ENCODE peak calls at places on chromosomes 5 and 9, in six cellular contexts. Y, E, H, L, Q and W are unnamed samples.

GRCh38 chr5:136810198-136810823 is 445.0 kb upstream of the TRPC7 start:
- DNase-seq in Y (no peak), E (peak; percentile 24), H (no peak), L (no peak), Q (peak; percentile 82), W (peak; percentile 67)

GRCh38 chr5:132595624-132596023 is 38.8 kb downstream of the RAD50 start:
- DNase-seq in Y (no peak), E (no peak), H (no peak), L (no peak), Q (peak; percentile 7), W (no peak)

GRCh38 chr9:111683351-111683750 is 21.9 kb downstream of the GNG10 start:
- DNase-seq in Y (no peak), E (no peak), H (no peak), L (no peak), Q (no peak), W (no peak)

GRCh38 chr5:140133514-140134167 is 7.9 kb downstream of the IGIP start:
- DNase-seq in Y (no peak), E (no peak), H (no peak), L (no peak), Q (no peak), W (no peak)

GRCh38 chr5:96080557-96080956 is 118.9 kb upstream of the ELL2 start:
- DNase-seq in Y (no peak), E (peak; percentile 69), H (no peak), L (no peak), Q (peak; percentile 63), W (peak; percentile 63)

GRCh38 chr5:72108200-72109050 is 1.1 kb downstream of the MAP1B start:
- DNase-seq in Y (peak; percentile 47), E (peak; percentile 79), H (peak; percentile 54), L (peak; percentile 62), Q (peak; percentile 67), W (peak; percentile 77)

GRCh38 chr5:176183321-176184074 is 54.7 kb upstream of the SIMC1 start:
- DNase-seq in Y (no peak), E (no peak), H (no peak), L (no peak), Q (no peak), W (no peak)

GRCh38 chr9:135328485-135329417 is 150.8 kb upstream of the PPP1R26 start:
- DNase-seq in Y (no peak), E (no peak), H (peak; percentile 33), L (no peak), Q (no peak), W (no peak)

GRCh38 chr5:23763170-23763569 is 255.8 kb downstream of the PRDM9 start:
- DNase-seq in Y (no peak), E (no peak), H (no peak), L (no peak), Q (no peak), W (no peak)

GRCh38 chr5:90144625-90145327 is 264.8 kb downstream of the CETN3 start:
- DNase-seq in Y (no peak), E (peak; percentile 5), H (no peak), L (no peak), Q (peak; percentile 29), W (peak; percentile 57)

GRCh38 chr5:52007230-52007858 is 624.1 kb downstream of the ISL1 start:
- DNase-seq in Y (peak; percentile 26), E (peak; percentile 49), H (no peak), L (no peak), Q (peak; percentile 50), W (peak; percentile 40)

GRCh38 chr5:158769702-158770101 is 330.0 kb downstream of the EBF1 start:
- DNase-seq in Y (no peak), E (peak; percentile 33), H (no peak), L (no peak), Q (peak; percentile 60), W (no peak)

GRCh38 chr9:131697097-131697496 is 42.8 kb downstream of the RAPGEF1 start:
- DNase-seq in Y (no peak), E (peak; percentile 89), H (no peak), L (peak; percentile 67), Q (peak; percentile 34), W (peak; percentile 59)

GRCh38 chr5:163614787-163615186 is 109.4 kb downstream of the MAT2B start:
- DNase-seq in Y (no peak), E (peak; percentile 76), H (no peak), L (no peak), Q (peak; percentile 36), W (peak; percentile 8)

GRCh38 chr5:167861134-167861930 is 430.1 kb upstream of the WWC1 start:
- DNase-seq in Y (no peak), E (peak; percentile 7), H (no peak), L (no peak), Q (peak; percentile 13), W (peak; percentile 15)

DNA sequence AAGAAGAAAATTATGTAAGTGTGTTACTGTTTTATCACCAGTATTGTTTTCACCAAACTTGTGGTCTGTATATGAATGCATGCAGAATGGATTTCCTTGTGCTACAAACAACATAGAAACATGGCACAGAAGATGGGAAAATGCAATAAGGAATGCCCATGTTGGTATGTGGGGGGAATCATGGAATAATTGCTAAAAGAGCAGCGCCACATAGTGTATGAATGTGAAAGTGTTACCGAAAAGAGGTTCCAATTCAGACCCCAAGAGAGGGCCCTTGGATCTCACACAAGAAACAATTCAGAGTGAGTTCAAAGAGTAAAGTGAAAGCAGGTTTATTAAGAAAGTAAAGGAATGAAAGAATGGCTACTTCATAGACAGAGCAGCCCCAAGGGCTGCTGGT is 26.4 kb upstream of the TYRP1 start:
- DNase-seq in Y (no peak), E (no peak), H (no peak), L (no peak), Q (no peak), W (no peak)
- TF ChIP-seq CTCF in Y (no peak), E (no peak), H (no peak), L (no peak), Q (no peak), W (peak; percentile 4)

DNA sequence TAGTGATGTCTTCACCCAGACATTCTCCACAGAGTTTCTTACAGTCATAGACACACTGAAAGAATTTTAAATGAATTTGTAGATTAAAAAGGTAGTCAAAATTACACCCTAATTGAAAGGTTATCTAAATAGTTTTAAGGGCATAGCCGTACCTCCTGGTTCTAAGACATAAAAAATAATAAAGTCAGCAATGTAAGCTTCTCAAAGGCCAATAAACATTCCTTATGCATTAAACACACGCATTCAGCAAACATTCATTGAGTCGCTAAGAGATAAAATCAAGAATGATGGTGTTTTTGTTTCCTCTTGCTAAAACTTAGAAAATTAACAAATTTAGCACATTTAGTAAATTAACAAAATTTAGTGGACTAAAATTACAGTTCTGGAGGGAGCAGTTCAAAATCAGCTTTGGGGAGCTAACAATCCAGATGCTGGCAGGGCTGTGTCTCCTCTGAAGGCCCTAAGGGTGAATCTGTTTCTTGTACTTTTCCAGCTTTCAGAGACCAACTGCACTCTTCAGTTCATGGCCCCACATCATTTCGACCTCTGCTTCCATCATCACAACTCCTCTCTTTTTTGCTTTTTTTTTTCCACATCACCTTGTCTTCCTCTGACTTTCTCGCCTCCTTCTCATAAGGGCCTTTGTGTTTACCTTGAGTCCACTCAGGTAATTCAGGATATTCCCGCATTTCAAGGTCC is 516.5 kb downstream of the DNAH5 start:
- DNase-seq in Y (no peak), E (no peak), H (no peak), L (no peak), Q (no peak), W (no peak)
- H3K4me3 ChIP-seq in Y (no peak overlapping the region), E (no peak overlapping the region), H (no peak overlapping the region), L (no peak overlapping the region), Q (no peak overlapping the region), W (no peak overlapping the region)

DNA sequence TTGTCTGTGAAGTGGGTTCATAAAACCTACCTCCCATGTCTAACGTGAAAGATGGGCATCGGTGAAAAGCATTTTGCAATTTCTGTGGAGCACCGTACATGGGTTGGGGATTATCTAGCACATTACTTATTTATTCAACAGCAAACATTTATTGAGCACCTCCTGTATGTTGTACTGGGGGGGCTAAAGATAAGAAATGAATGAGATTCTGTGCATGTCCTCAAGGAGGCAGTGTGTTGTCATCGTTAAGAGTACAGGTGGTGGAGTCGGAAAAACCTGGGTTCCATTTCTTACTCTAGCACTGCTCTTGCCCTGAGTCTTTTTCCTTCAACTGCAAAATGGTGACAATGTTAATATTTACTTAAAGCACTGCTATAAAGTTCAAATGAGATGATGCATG is 30.4 kb upstream of the DENND1A start:
- DNase-seq in Y (no peak), E (no peak), H (no peak), L (no peak), Q (no peak), W (no peak)
- TF ChIP-seq CTCF in Y (no peak), E (no peak), H (no peak), L (no peak), Q (no peak), W (no peak)

DNA sequence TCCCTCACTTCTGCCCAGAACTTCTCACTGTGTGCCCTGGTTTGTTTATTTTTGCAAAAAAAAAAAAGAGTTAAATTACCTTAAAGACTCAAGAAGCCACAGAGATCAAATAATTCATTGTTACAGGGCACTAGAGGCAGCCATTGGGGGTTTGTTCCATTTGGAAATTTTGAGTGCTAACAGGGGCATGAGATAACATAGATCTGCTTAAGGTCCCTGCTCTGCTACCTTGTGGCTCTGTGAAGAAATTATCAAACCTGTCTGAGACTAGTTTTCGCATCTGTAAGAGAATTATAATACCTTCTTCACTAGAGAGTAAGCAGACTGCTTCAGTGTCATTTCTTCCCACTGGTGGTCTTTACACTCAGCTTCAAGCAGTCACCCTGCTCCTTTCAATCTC is 394 bp downstream of the TLR4 start:
- DNase-seq in Y (no peak), E (no peak), H (no peak), L (no peak), Q (no peak), W (no peak)
- H3K4me3 ChIP-seq in Y (peak overlapping the region; percentile 12), E (peak overlapping the region; percentile 56), H (peak overlapping the region; percentile 62), L (peak overlapping the region; percentile 27), Q (peak overlapping the region; percentile 70), W (peak overlapping the region; percentile 52)

GRCh38 chr9:124855944-124856773 is 2.9 kb downstream of the WDR38 start:
- DNase-seq in Y (no peak), E (no peak), H (no peak), L (no peak), Q (no peak), W (no peak)

GRCh38 chr9:124860582-124861341 is 995 bp downstream of the RPL35 start:
- DNase-seq in Y (no peak), E (no peak), H (no peak), L (no peak), Q (no peak), W (no peak)

GRCh38 chr9:124857533-124858162 is 4.1 kb downstream of the RPL35 start:
- DNase-seq in Y (no peak), E (no peak), H (no peak), L (no peak), Q (no peak), W (no peak)

GRCh38 chr9:124859803-124860581 is 1.8 kb downstream of the RPL35 start:
- DNase-seq in Y (no peak), E (no peak), H (no peak), L (no peak), Q (no peak), W (no peak)

GRCh38 chr9:124858330-124859046 is 3.3 kb downstream of the RPL35 start:
- DNase-seq in Y (no peak), E (no peak), H (no peak), L (no peak), Q (no peak), W (no peak)
- TF ChIP-seq CTCF in Y (no peak), E (no peak), H (no peak), L (no peak), Q (no peak), W (no peak)